ENCODE peak calls at places on chromosome 6, in five cellular contexts. W is SK-N-SH, J is fibroblast of lung, A is natural killer cell, O is IMR-90. P is an unnamed sample.

GRCh38 chr6:19803331-19804330 is 33.5 kb upstream of the ID4 start:
- DNase-seq in W (no peak), J (peak; percentile 54), A (no peak), O (peak; percentile 19), P (no peak)

GRCh38 chr6:101883398-101883975 is 490.0 kb downstream of the GRIK2 start:
- DNase-seq in W (no peak), J (peak; percentile 4), A (no peak), O (peak; percentile 53), P (no peak)

GRCh38 chr6:16286151-16286522 is 47.8 kb downstream of the GMPR start:
- DNase-seq in W (peak; percentile 72), J (peak; percentile 31), A (no peak), O (peak; percentile 38), P (peak; percentile 84)

GRCh38 chr6:47631248-47632196 is 66.9 kb upstream of the ADGRF4 start:
- DNase-seq in W (peak; percentile 19), J (peak; percentile 36), A (no peak), O (peak; percentile 45), P (peak; percentile 8)

GRCh38 chr6:109239918-109240321 is 142.3 kb downstream of the CD164 start:
- DNase-seq in W (no peak), J (no peak), A (no peak), O (no peak), P (no peak)

GRCh38 chr6:34934516-34934915 is 45.5 kb downstream of the ANKS1A start:
- DNase-seq in W (no peak), J (peak; percentile 86), A (no peak), O (peak; percentile 59), P (no peak)

GRCh38 chr6:24329451-24329850 is 28.4 kb downstream of the DCDC2 start:
- DNase-seq in W (no peak), J (peak; percentile 64), A (no peak), O (no peak), P (no peak)

GRCh38 chr6:14193524-14193923 is 76.0 kb downstream of the CD83 start:
- DNase-seq in W (no peak), J (no peak), A (no peak), O (no peak), P (no peak)

GRCh38 chr6:57207872-57208271 is 14.2 kb downstream of the RAB23 start:
- DNase-seq in W (no peak), J (no peak), A (no peak), O (peak; percentile 60), P (no peak)

GRCh38 chr6:79993911-79994309 is 10.5 kb upstream of the TTK start:
- DNase-seq in W (no peak), J (no peak), A (no peak), O (no peak), P (no peak)

GRCh38 chr6:134063121-134063965 is 10.9 kb upstream of the SLC2A12 start:
- DNase-seq in W (no peak), J (no peak), A (no peak), O (peak; percentile 32), P (no peak)

GRCh38 chr6:170443151-170443662 is 109.9 kb downstream of the PSMB1 start:
- DNase-seq in W (peak; percentile 41), J (no peak), A (no peak), O (no peak), P (no peak)
- TF ChIP-seq CTCF in W (no peak), J (no peak), A (no peak), O (no peak), P (no peak)

GRCh38 chr6:45806172-45806571 is 209.5 kb downstream of the CLIC5 start:
- DNase-seq in W (no peak), J (no peak), A (no peak), O (no peak), P (no peak)

GRCh38 chr6:45807610-45808009 is 208.1 kb downstream of the CLIC5 start:
- DNase-seq in W (no peak), J (no peak), A (no peak), O (no peak), P (no peak)

GRCh38 chr6:45803071-45803470 is 212.6 kb downstream of the CLIC5 start:
- DNase-seq in W (no peak), J (no peak), A (no peak), O (no peak), P (no peak)

GRCh38 chr6:45801471-45802289 is 214.0 kb downstream of the CLIC5 start:
- DNase-seq in W (no peak), J (peak; percentile 36), A (no peak), O (no peak), P (no peak)
- TF ChIP-seq CTCF in W (no peak), J (no peak), A (no peak), O (no peak), P (no peak)

DNA sequence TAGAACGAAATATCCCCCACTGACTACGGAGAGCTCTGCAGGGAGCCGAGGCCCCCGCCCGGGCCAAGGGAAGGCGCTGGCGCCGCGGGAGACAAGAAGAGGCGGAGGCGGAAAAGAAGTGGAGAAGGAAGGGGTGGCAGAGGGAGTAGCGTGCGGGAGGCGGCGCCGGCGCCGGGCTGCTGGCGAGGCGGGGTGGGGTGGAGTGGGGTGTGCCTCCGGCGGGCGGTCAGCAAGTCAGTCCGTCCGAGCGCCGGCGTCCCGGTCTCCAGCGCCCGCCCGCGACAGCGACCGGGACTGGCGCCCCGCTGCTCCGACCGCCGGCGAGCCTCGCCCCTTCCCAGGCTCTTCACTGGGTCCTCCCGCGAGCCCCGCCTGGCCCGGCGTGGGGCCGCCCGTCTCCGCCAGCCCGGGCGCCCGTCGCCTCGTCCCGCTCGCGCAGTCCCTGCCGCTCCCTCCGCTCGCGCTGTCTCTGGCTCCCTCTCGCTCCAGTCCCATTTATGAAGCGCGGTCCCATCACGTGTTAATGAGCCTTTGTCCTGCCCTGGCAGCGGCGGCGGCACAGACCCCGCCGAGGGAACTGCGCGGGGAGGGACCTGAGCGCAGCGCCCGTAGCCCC is at the start of gene CNR1:
- DNase-seq in W (peak; percentile 83), J (peak; percentile 39), A (no peak), O (no peak), P (peak; percentile 75)
- TF ChIP-seq CTCF in W (no peak), J (no peak), A (no peak), O (no peak), P (no peak)

DNA sequence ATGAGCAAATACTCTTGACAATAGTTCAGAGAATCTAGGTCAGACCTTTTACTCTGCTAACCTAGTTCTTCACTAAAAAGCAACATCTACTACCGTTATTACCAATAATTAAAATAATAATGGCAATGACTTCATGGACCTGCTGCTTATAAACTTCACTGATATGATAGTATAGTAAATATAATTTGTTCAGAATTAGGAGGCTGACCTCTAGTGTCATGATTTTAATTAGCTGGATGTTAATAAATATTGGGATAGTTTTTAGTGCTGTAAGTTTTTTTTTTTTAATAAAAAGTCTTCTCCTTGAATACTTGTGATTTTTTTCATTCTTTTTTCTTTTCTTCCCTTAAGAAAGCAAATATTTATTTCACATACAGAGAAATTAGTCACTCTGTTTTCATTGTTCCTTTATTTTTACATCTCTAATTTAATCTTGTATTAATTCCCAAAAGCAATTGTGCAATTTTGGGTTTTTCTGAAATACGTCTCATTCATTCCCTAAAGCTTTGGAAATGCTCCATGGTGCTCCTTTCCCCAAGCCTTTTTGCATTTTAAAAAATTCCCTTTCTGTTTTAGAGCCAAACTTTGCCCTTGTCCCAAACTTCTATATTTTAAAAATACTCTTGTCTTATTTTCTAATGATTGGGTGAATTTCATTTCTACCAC is 46.6 kb upstream of the UST start:
- DNase-seq in W (no peak), J (no peak), A (no peak), O (peak; percentile 41), P (no peak)
- TF ChIP-seq CTCF in W (no peak), J (no peak), A (no peak), O (no peak), P (no peak)

DNA sequence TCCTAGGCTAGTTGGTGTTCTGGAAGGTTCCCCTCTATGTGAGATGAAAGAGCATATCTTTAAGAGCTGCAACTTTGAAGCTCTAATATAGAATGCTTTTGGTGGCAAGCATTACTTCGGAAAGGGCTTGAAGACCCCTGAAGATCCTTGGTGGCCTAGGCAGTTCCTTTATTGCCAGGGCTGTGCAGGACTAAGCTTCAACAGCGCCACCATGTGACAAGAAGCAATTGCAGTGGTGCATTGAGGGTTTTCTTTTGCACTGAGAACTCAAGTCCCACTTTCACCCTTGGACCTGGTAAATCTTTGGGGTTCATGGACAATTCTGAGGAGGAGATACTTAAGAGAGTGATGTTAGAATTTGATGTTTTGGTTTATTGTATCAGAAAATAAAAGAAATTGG is 237.4 kb upstream of the GMDS start:
- DNase-seq in W (no peak), J (no peak), A (no peak), O (no peak), P (no peak)
- TF ChIP-seq CTCF in W (peak; percentile 19), J (no peak), A (no peak), O (no peak), P (no peak)

DNA sequence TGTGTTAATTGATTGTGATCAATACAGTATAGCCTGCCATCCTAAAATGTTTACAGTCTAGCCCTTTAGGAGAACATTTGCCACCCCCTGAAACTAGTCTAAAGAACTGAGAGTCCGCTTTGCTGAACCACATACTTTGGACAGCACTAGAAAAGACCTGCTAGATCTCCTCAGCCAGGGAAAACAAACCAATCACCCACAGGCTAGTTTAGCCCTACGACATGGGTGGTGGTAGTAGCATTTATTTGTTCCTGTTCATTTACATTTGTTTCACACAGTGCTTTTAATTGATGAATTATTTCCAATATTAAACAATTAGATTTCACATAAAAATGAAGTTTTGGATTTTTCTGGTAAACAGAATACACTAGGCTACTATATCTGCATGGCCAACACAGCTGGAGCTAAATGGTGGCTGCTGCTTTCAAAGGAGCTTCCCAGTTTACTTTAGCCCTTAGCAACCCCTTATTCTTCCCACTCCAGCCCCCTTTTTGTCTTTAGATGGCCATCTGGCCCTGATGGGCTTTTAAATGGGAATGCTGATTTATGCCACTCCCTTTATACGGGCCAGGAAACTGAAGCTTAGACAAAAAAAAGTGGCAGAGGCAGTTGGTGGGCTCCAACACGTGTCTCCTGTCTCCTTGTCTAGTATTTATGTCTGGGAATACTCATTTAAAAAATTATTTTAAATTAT is 72.4 kb downstream of the ADGRG6 start:
- DNase-seq in W (no peak), J (no peak), A (no peak), O (no peak), P (no peak)
- TF ChIP-seq CTCF in W (no peak), J (no peak), A (no peak), O (no peak), P (no peak)

GRCh38 chr6:137602871-137603270 is 108.7 kb upstream of the OLIG3 start:
- DNase-seq in W (no peak), J (no peak), A (no peak), O (no peak), P (no peak)

GRCh38 chr6:137602311-137602710 is 108.1 kb upstream of the OLIG3 start:
- DNase-seq in W (no peak), J (no peak), A (no peak), O (no peak), P (no peak)

DNA sequence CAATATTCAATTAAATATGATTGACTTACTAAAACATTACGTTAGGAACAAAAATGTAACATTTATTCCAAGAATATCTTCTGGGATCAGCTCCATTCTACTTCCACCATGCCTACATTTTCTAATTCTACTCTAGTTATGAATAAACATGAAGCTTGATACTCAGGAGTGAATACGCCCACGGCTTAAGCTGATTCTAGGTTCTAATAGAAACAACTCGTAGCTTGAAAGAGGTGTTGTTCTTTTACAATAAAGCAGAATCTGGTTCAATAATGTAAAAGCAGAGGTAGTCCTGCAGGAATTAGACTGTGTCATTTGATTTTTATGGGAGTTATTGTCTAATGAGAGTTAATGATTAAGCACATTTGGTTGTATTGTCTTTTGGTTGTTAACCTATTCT is 107.3 kb upstream of the OLIG3 start:
- DNase-seq in W (no peak), J (no peak), A (no peak), O (no peak), P (no peak)
- TF ChIP-seq CTCF in W (no peak), J (no peak), A (no peak), O (no peak), P (no peak)

GRCh38 chr6:137202078-137202477 is 17.1 kb downstream of the IFNGR1 start:
- DNase-seq in W (peak; percentile 40), J (no peak), A (no peak), O (no peak), P (peak; percentile 4)
- TF ChIP-seq CTCF in W (no peak), J (peak; percentile 27), A (no peak), O (no peak), P (peak; percentile 12)

GRCh38 chr6:104003803-104004516 is 855.8 kb downstream of the HACE1 start:
- DNase-seq in W (no peak), J (no peak), A (no peak), O (no peak), P (no peak)
- TF ChIP-seq CTCF in W (peak; percentile 35), J (no peak), A (no peak), O (no peak), P (peak; percentile 13)

P was measured in nephron progenitor cell.